ENCODE peak calls at places on chromosomes 3 and 15, in four cellular contexts. One of them, this sample, is unnamed.

GRCh38 chr3:61315874-61316273 is 64.6 kb upstream of the FHIT start:
- DNase-seq in fibroblast of lung: no peak
- DNase-seq in transverse colon: no peak
- DNase-seq in mucosa of descending colon: no peak
- DNase-seq in this sample: no peak

GRCh38 chr15:85689729-85690128 is 105.0 kb downstream of the KLHL25 start:
- DNase-seq in transverse colon: peak; percentile 56
- DNase-seq in mucosa of descending colon: peak; percentile 44
- DNase-seq in fibroblast of lung: peak; percentile 73
- DNase-seq in this sample: no peak

GRCh38 chr3:43921056-43921455 is 230.3 kb downstream of the ABHD5 start:
- DNase-seq in transverse colon: no peak
- DNase-seq in mucosa of descending colon: no peak
- DNase-seq in fibroblast of lung: no peak
- DNase-seq in this sample: no peak

GRCh38 chr3:149638401-149639092 is 19.3 kb downstream of the WWTR1 start:
- DNase-seq in mucosa of descending colon: no peak
- DNase-seq in transverse colon: no peak
- DNase-seq in fibroblast of lung: peak; percentile 60
- DNase-seq in this sample: no peak

GRCh38 chr3:46368569-46368968 is 2.2 kb upstream of the CCR5 start:
- DNase-seq in mucosa of descending colon: peak; percentile 57
- DNase-seq in transverse colon: peak; percentile 77
- DNase-seq in fibroblast of lung: no peak
- DNase-seq in this sample: no peak

GRCh38 chr15:75817151-75817935 is 25.9 kb upstream of the UBE2Q2 start:
- DNase-seq in mucosa of descending colon: no peak
- DNase-seq in fibroblast of lung: peak; percentile 28
- DNase-seq in transverse colon: no peak
- DNase-seq in this sample: no peak

GRCh38 chr3:197718904-197719303 is 17.8 kb downstream of the RUBCN start:
- DNase-seq in mucosa of descending colon: no peak
- DNase-seq in transverse colon: no peak
- DNase-seq in fibroblast of lung: peak; percentile 67
- DNase-seq in this sample: peak; percentile 100

GRCh38 chr3:48186993-48187578 is 1.1 kb downstream of the CDC25A start:
- DNase-seq in mucosa of descending colon: no peak
- DNase-seq in fibroblast of lung: peak; percentile 38
- DNase-seq in transverse colon: no peak
- DNase-seq in this sample: no peak

GRCh38 chr15:69410290-69410874 is 3.8 kb upstream of the KIF23 start:
- DNase-seq in transverse colon: no peak
- DNase-seq in fibroblast of lung: no peak
- DNase-seq in mucosa of descending colon: no peak
- DNase-seq in this sample: no peak

GRCh38 chr15:63401078-63401477 is 19.4 kb upstream of the CA12 start:
- DNase-seq in mucosa of descending colon: no peak
- DNase-seq in fibroblast of lung: no peak
- DNase-seq in transverse colon: no peak
- DNase-seq in this sample: no peak

GRCh38 chr3:141795719-141796435 is 32.7 kb downstream of the GRK7 start:
- DNase-seq in transverse colon: peak; percentile 42
- DNase-seq in mucosa of descending colon: no peak
- DNase-seq in fibroblast of lung: peak; percentile 76
- DNase-seq in this sample: no peak

GRCh38 chr15:86183765-86184491 is 104.3 kb downstream of the AGBL1 start:
- DNase-seq in transverse colon: no peak
- DNase-seq in mucosa of descending colon: no peak
- DNase-seq in fibroblast of lung: no peak
- DNase-seq in this sample: no peak

GRCh38 chr15:25682349-25682748 is 180.8 kb downstream of the ATP10A start:
- DNase-seq in mucosa of descending colon: no peak
- DNase-seq in transverse colon: no peak
- DNase-seq in fibroblast of lung: no peak
- DNase-seq in this sample: no peak

GRCh38 chr15:91116379-91117067 is 16.5 kb downstream of the SV2B start:
- DNase-seq in transverse colon: no peak
- DNase-seq in fibroblast of lung: no peak
- DNase-seq in mucosa of descending colon: no peak
- DNase-seq in this sample: no peak

GRCh38 chr15:45910671-45911070 is 275.8 kb downstream of the SQOR start:
- DNase-seq in fibroblast of lung: no peak
- DNase-seq in transverse colon: no peak
- DNase-seq in mucosa of descending colon: no peak
- DNase-seq in this sample: no peak

GRCh38 chr3:58217209-58217811 is 6.5 kb upstream of the DNASE1L3 start:
- DNase-seq in mucosa of descending colon: peak; percentile 64
- DNase-seq in fibroblast of lung: peak; percentile 67
- DNase-seq in transverse colon: peak; percentile 73
- DNase-seq in this sample: peak; percentile 79

GRCh38 chr3:171994646-171995441 is 44.5 kb upstream of the FNDC3B start:
- DNase-seq in transverse colon: no peak
- DNase-seq in fibroblast of lung: peak; percentile 91
- DNase-seq in mucosa of descending colon: no peak
- DNase-seq in this sample: no peak

GRCh38 chr3:46559030-46559704 is 6.9 kb downstream of the LRRC2 start:
- DNase-seq in mucosa of descending colon: no peak
- DNase-seq in fibroblast of lung: no peak
- DNase-seq in transverse colon: no peak
- DNase-seq in this sample: no peak

GRCh38 chr3:10941972-10942371 is 50.6 kb upstream of the SLC6A1 start:
- DNase-seq in mucosa of descending colon: no peak
- DNase-seq in fibroblast of lung: no peak
- DNase-seq in transverse colon: no peak
- DNase-seq in this sample: no peak

GRCh38 chr3:123779646-123780231 is 104.4 kb downstream of the MYLK start:
- DNase-seq in transverse colon: no peak
- DNase-seq in mucosa of descending colon: no peak
- DNase-seq in fibroblast of lung: no peak
- DNase-seq in this sample: no peak
- H3K4me1 ChIP-seq in transverse colon: peaks cover 30% of the 10 kb centered on the region
- H3K4me1 ChIP-seq in mucosa of descending colon: peaks cover 28% of the 10 kb centered on the region
- H3K4me1 ChIP-seq in fibroblast of lung: peaks cover 46% of the 10 kb centered on the region
- H3K4me1 ChIP-seq in this sample: no peaks in the 10 kb centered on the region

DNA sequence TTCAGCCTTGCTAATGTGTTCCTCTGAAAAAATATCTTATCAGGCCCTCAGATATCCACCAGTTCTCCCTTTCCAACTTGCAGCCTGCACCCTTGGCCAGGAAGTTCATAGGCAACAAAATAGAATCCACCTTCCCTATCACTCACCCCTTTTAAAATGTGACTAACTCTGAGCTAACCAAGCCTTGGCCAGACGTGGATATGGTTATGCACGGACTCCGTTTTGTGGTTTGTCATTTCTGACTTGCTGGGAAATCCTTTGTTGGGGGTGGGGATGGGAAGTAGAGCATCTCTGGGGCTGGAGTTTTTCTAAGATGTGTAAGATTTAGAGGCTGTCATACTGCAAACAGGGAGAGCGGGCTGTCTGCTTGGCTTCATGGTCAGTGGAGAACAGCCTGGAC is 62.5 kb downstream of the SMAD3 start:
- DNase-seq in fibroblast of lung: peak; percentile 95
- DNase-seq in transverse colon: no peak
- DNase-seq in mucosa of descending colon: no peak
- DNase-seq in this sample: peak; percentile 95
- H3K4me1 ChIP-seq in fibroblast of lung: peaks cover 80% of the 10 kb centered on the region
- H3K4me1 ChIP-seq in transverse colon: peaks cover 42% of the 10 kb centered on the region
- H3K4me1 ChIP-seq in mucosa of descending colon: peaks cover 12% of the 10 kb centered on the region
- H3K4me1 ChIP-seq in this sample: peaks cover 98% of the 10 kb centered on the region

GRCh38 chr3:30607032-30607833 is 832 bp downstream of the TGFBR2 start:
- DNase-seq in mucosa of descending colon: peak; percentile 84
- DNase-seq in fibroblast of lung: peak; percentile 50
- DNase-seq in transverse colon: peak; percentile 81
- DNase-seq in this sample: no peak
- H3K4me1 ChIP-seq in mucosa of descending colon: peaks cover 4% of the 10 kb centered on the region
- H3K4me1 ChIP-seq in fibroblast of lung: peaks cover 6% of the 10 kb centered on the region
- H3K4me1 ChIP-seq in transverse colon: peaks cover 39% of the 10 kb centered on the region
- H3K4me1 ChIP-seq in this sample: peaks cover 39% of the 10 kb centered on the region

DNA sequence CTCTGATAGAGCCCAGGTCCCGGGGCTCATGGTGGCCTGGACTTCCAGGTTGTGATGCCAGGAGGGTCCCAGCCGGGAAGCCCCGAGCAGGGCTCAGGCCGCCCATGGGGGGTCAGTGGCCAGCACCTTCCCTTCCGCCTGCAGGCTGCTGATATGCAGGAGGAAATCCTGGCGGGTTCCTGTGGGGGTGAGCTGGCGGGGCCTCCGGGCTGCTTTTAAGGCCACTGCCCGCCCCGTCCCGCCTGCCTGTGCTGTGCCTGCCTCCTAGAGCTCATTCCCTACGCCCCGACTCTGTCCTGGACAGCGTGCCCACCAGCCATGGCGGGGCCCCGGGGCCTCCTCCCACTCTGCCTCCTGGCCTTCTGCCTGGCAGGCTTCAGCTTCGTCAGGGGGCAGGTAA is at the start of gene STAB1:
- DNase-seq in mucosa of descending colon: peak; percentile 40
- DNase-seq in fibroblast of lung: no peak
- DNase-seq in transverse colon: no peak
- DNase-seq in this sample: no peak
- H3K4me1 ChIP-seq in mucosa of descending colon: no peaks in the 10 kb centered on the region
- H3K4me1 ChIP-seq in fibroblast of lung: peaks cover 11% of the 10 kb centered on the region
- H3K4me1 ChIP-seq in transverse colon: no peaks in the 10 kb centered on the region
- H3K4me1 ChIP-seq in this sample: no peaks in the 10 kb centered on the region

GRCh38 chr15:37034835-37035234 is 65.5 kb downstream of the MEIS2 start:
- DNase-seq in transverse colon: no peak
- DNase-seq in mucosa of descending colon: no peak
- DNase-seq in fibroblast of lung: no peak
- DNase-seq in this sample: no peak

GRCh38 chr15:37034392-37034791 is 66.0 kb downstream of the MEIS2 start:
- DNase-seq in fibroblast of lung: no peak
- DNase-seq in mucosa of descending colon: no peak
- DNase-seq in transverse colon: no peak
- DNase-seq in this sample: no peak

GRCh38 chr15:37028609-37029287 is 71.6 kb downstream of the MEIS2 start:
- DNase-seq in fibroblast of lung: peak; percentile 34
- DNase-seq in mucosa of descending colon: no peak
- DNase-seq in transverse colon: no peak
- DNase-seq in this sample: no peak

GRCh38 chr15:37032091-37032775 is 68.1 kb downstream of the MEIS2 start:
- DNase-seq in mucosa of descending colon: no peak
- DNase-seq in transverse colon: no peak
- DNase-seq in fibroblast of lung: no peak
- DNase-seq in this sample: no peak

DNA sequence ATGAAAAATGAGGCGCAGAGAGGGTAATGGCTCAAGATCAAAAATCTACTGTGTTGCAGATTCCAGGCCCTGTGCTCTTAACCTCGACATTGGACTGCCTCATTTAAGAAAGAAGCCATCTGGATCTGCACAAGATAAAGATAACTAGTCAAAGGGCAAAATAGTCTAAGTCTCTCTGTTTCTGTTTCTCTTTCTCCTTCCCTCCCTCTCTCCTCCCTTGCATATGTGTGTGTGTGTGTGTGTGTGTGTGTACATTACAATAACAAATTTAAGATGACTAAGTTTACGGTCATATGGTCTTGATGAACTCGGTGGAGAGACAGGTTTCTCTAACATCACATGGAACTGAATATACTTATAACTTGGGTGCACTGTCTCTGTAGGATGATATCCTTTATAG is 69.2 kb downstream of the MEIS2 start:
- DNase-seq in transverse colon: no peak
- DNase-seq in mucosa of descending colon: no peak
- DNase-seq in fibroblast of lung: peak; percentile 89
- DNase-seq in this sample: no peak
- H3K4me1 ChIP-seq in transverse colon: no peaks in the 10 kb centered on the region
- H3K4me1 ChIP-seq in mucosa of descending colon: no peaks in the 10 kb centered on the region
- H3K4me1 ChIP-seq in fibroblast of lung: peaks cover 19% of the 10 kb centered on the region
- H3K4me1 ChIP-seq in this sample: peaks cover 6% of the 10 kb centered on the region

This sample was measured in Panc1.